ENCODE peak calls at places on chromosomes 5 and 9, in six cellular contexts. E is K562, H is A549, R is endothelial cell of umbilical vein, I is HepG2, A is GM12878. X is an unnamed sample.

GRCh38 chr5:79938468-79938867 is 52.6 kb downstream of the MTX3 start:
- DNase-seq in E (no peak), H (no peak), R (no peak), I (no peak), A (no peak), X (no peak)

GRCh38 chr5:142246263-142246662 is 78.6 kb downstream of the SPRY4 start:
- DNase-seq in E (no peak), H (no peak), R (peak; percentile 23), I (peak; percentile 25), A (no peak), X (no peak)

GRCh38 chr9:34190996-34191892 is 12.4 kb downstream of the UBAP1 start:
- DNase-seq in E (no peak), H (peak; percentile 30), R (peak; percentile 35), I (peak; percentile 73), A (no peak), X (peak; percentile 33)

GRCh38 chr5:151449836-151450235 is 2.4 kb downstream of the SLC36A1 start:
- DNase-seq in E (no peak), H (no peak), R (no peak), I (no peak), A (no peak), X (no peak)

GRCh38 chr9:105473221-105473620 is 25.4 kb downstream of the FSD1L start:
- DNase-seq in E (no peak), H (no peak), R (no peak), I (no peak), A (no peak), X (no peak)

GRCh38 chr5:154371687-154372086 is 74.1 kb upstream of the SAP30L start:
- DNase-seq in E (no peak), H (no peak), R (no peak), I (no peak), A (no peak), X (no peak)

GRCh38 chr9:130780865-130781504 is 54.1 kb upstream of the ABL1 start:
- DNase-seq in E (peak; percentile 42), H (peak; percentile 62), R (no peak), I (no peak), A (no peak), X (peak; percentile 97)

GRCh38 chr9:11338130-11338529 is 725.3 kb upstream of the PTPRD start:
- DNase-seq in E (no peak), H (no peak), R (no peak), I (no peak), A (no peak), X (peak; percentile 59)

GRCh38 chr5:150137168-150137957 is 18.3 kb downstream of the PDGFRB start:
- DNase-seq in E (no peak), H (no peak), R (peak; percentile 63), I (peak; percentile 97), A (no peak), X (no peak)

GRCh38 chr5:82092-82491 is 9.9 kb upstream of the PLEKHG4B start:
- DNase-seq in E (no peak), H (no peak), R (no peak), I (peak; percentile 52), A (no peak), X (no peak)

GRCh38 chr9:135468866-135469521 is 10.6 kb upstream of the PPP1R26 start:
- DNase-seq in E (peak; percentile 90), H (no peak), R (no peak), I (no peak), A (no peak), X (peak; percentile 77)

GRCh38 chr9:106878943-106879916 is 16.3 kb downstream of the ZNF462 start:
- DNase-seq in E (no peak), H (no peak), R (peak; percentile 85), I (no peak), A (no peak), X (no peak)

GRCh38 chr9:134410078-134410834 is 84.0 kb downstream of the RXRA start:
- DNase-seq in E (no peak), H (no peak), R (no peak), I (no peak), A (no peak), X (peak; percentile 77)

GRCh38 chr5:56711191-56711590 is 104.2 kb upstream of the MAP3K1 start:
- DNase-seq in E (no peak), H (no peak), R (no peak), I (no peak), A (no peak), X (no peak)

GRCh38 chr5:78433972-78434371 is 73.6 kb downstream of the SCAMP1 start:
- DNase-seq in E (no peak), H (no peak), R (no peak), I (peak; percentile 35), A (no peak), X (no peak)

GRCh38 chr5:42518595-42519067 is 95.4 kb downstream of the GHR start:
- DNase-seq in E (no peak), H (no peak), R (no peak), I (no peak), A (no peak), X (no peak)

GRCh38 chr9:82680179-82680935 is 382.6 kb downstream of the RASEF start:
- DNase-seq in E (no peak), H (no peak), R (no peak), I (no peak), A (no peak), X (no peak)

GRCh38 chr9:135857371-135857786 is 50.0 kb downstream of the CAMSAP1 start:
- DNase-seq in E (no peak), H (no peak), R (peak; percentile 31), I (no peak), A (no peak), X (no peak)

GRCh38 chr5:27594141-27594540 is 555.8 kb upstream of the CDH9 start:
- DNase-seq in E (no peak), H (no peak), R (no peak), I (no peak), A (no peak), X (no peak)

GRCh38 chr5:93873211-93873736 is 131.9 kb upstream of the POU5F2 start:
- DNase-seq in E (no peak), H (no peak), R (no peak), I (no peak), A (no peak), X (no peak)

GRCh38 chr5:140113180-140113698 is 670 bp upstream of the PURA start:
- DNase-seq in E (peak; percentile 51), H (no peak), R (peak; percentile 10), I (no peak), A (no peak), X (no peak)

GRCh38 chr5:16983022-16983639 is 47.0 kb upstream of the MYO10 start:
- DNase-seq in E (no peak), H (no peak), R (peak; percentile 75), I (peak; percentile 68), A (no peak), X (no peak)

GRCh38 chr5:74625742-74626241 is 14.7 kb downstream of the ENC1 start:
- DNase-seq in E (no peak), H (no peak), R (peak; percentile 49), I (no peak), A (no peak), X (no peak)

DNA sequence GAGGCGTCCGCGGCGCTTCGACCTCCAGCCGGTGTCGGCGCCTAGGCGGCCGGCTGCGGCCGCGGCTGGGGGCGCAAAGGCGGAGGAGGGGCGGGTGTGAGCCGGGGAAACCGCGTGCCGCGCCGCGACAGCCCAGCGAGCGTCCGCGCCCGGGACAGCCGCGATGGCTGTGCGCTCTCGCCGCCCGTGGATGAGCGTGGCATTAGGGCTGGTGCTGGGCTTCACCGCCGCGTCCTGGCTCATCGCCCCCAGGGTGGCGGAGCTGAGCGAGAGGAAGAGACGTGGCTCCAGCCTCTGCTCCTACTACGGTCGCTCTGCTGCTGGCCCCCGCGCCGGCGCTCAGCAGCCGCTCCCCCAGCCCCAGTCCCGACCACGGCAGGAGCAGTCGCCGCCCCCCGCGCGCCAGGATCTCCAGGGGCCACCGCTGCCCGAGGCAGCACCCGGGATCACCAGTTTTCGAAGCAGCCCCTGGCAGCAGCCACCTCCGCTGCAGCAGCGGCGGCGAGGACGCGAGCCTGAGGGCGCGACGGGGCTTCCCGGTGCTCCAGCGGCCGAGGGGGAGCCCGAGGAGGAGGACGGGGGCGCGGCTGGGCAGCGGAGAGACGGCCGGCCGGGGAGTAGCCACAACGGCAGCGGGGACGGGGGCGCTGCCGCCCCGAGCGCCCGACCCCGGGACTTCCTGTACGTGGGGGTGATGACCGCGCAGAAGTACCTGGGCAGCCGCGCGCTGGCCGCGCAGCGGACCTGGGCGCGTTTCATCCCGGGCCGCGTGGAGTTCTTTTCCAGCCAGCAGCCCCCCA is 602 bp downstream of the CHSY3 start:
- DNase-seq in E (no peak), H (no peak), R (no peak), I (no peak), A (no peak), X (no peak)
- TF ChIP-seq CTCF in E (no peak), H (no peak), R (no peak), I (no peak), A (no peak), X (no peak)

DNA sequence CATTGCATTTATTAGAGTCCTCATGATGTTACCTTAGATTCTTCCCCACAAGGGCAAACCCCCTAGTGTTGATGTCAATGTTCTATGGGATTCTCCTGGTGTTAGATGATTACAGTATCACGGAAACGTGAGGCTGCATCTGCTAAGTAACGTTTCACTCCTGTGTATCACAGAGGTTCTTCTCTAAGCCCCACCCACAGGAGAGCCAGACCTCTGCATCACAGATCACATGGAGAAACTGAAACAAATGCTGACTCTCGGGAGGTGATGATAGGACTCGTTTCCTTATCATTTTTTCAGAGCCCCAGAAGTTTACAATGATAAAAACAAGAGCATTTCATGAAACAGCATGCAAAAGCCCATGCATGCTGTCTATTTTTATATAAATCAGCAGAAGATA is 114.6 kb downstream of the TENT4A start:
- DNase-seq in E (no peak), H (no peak), R (no peak), I (no peak), A (no peak), X (no peak)
- H3K4me3 ChIP-seq in E (no peak overlapping the region), H (no peak overlapping the region), R (no peak overlapping the region), I (no peak overlapping the region), A (peak overlapping the region; percentile 19), X (no peak overlapping the region)

GRCh38 chr9:14240491-14240890 is 73.5 kb downstream of the NFIB start:
- DNase-seq in E (no peak), H (no peak), R (peak; percentile 61), I (no peak), A (no peak), X (no peak)

GRCh38 chr9:14238518-14238917 is 75.4 kb downstream of the NFIB start:
- DNase-seq in E (no peak), H (peak; percentile 43), R (peak; percentile 98), I (peak; percentile 40), A (no peak), X (no peak)

GRCh38 chr9:14236586-14236985 is 77.4 kb downstream of the NFIB start:
- DNase-seq in E (no peak), H (no peak), R (peak; percentile 57), I (no peak), A (no peak), X (no peak)

GRCh38 chr9:14243514-14244042 is 70.4 kb downstream of the NFIB start:
- DNase-seq in E (no peak), H (no peak), R (peak; percentile 46), I (no peak), A (no peak), X (no peak)

DNA sequence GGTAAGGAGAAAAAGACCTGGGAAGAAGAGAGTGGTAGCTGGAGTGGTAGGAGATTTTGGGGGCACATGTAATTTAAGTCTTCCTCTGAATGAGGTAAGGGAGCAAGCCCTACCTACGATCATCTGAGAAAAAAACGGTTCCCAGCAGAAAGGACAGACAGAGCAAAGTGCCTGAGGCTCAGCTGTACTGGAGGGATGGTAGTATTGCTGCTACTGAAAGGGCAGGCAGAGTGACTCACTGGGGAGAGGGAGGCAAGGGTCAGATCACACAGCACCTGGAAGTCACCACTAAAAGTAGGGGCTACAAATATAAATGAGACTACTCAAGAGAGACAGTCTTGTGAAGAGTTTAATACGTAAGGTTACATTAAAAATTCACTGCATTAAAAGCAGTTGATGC is 75.9 kb downstream of the NFIB start:
- DNase-seq in E (no peak), H (peak; percentile 35), R (no peak), I (peak; percentile 7), A (no peak), X (no peak)
- TF ChIP-seq MYC in E (no peak), H (no peak), R (no peak), I (no peak), A (no peak), X (no peak)

GRCh38 chr5:128220841-128221240 is 137.3 kb downstream of the SLC12A2 start:
- DNase-seq in E (no peak), H (no peak), R (no peak), I (no peak), A (no peak), X (no peak)
- TF ChIP-seq CTCF in E (no peak), H (no peak), R (no peak), I (no peak), A (no peak), X (no peak)

X was measured in NB4.